ENCODE peak calls at places on chromosomes 1 and 21, in nine cellular contexts. W, S, C, V, B, D, Q, N and A are unnamed samples.

GRCh38 chr1:37926061-37926924 is 20.6 kb downstream of the INPP5B start:
- DNase-seq in W (no peak), S (no peak), C (no peak), V (no peak), B (no peak), D (no peak), Q (no peak), N (no peak), A (no peak)

GRCh38 chr1:243609698-243610097 is 240.3 kb downstream of the AKT3 start:
- DNase-seq in W (no peak), S (no peak), C (no peak), V (no peak), B (no peak), D (no peak), Q (no peak), N (no peak), A (no peak)

GRCh38 chr1:47178020-47178419 is 11.8 kb downstream of the PDZK1IP1 start:
- DNase-seq in W (no peak), S (no peak), C (no peak), V (no peak), B (no peak), D (peak; percentile 83), Q (no peak), N (no peak), A (no peak)

GRCh38 chr1:198678901-198679329 is 40.1 kb downstream of the PTPRC start:
- DNase-seq in W (no peak), S (no peak), C (no peak), V (peak; percentile 14), B (no peak), D (no peak), Q (no peak), N (no peak), A (no peak)

GRCh38 chr1:163528710-163529348 is 207.1 kb downstream of the NUF2 start:
- DNase-seq in W (peak; percentile 37), S (peak; percentile 7), C (peak; percentile 30), V (peak; percentile 16), B (no peak), D (no peak), Q (no peak), N (no peak), A (no peak)

GRCh38 chr1:14875781-14876564 is 277.5 kb downstream of the KAZN start:
- DNase-seq in W (no peak), S (no peak), C (no peak), V (no peak), B (no peak), D (no peak), Q (no peak), N (no peak), A (no peak)

GRCh38 chr1:37478451-37478871 is 4.1 kb downstream of the ZC3H12A start:
- DNase-seq in W (no peak), S (no peak), C (no peak), V (peak; percentile 24), B (no peak), D (no peak), Q (no peak), N (no peak), A (no peak)

GRCh38 chr21:35050348-35051286 is 1.5 kb upstream of the RUNX1 start:
- DNase-seq in W (peak; percentile 37), S (no peak), C (no peak), V (no peak), B (no peak), D (peak; percentile 66), Q (no peak), N (no peak), A (peak; percentile 77)

GRCh38 chr1:207076181-207076949 is 12.3 kb upstream of the C4BPB start:
- DNase-seq in W (peak; percentile 45), S (no peak), C (no peak), V (no peak), B (no peak), D (no peak), Q (no peak), N (no peak), A (no peak)

GRCh38 chr21:42147386-42148020 is 71.4 kb upstream of the ABCG1 start:
- DNase-seq in W (no peak), S (no peak), C (peak; percentile 6), V (no peak), B (no peak), D (no peak), Q (peak; percentile 40), N (no peak), A (peak; percentile 53)

GRCh38 chr1:32151319-32151787 is 28.1 kb upstream of the TXLNA start:
- DNase-seq in W (no peak), S (no peak), C (no peak), V (no peak), B (no peak), D (no peak), Q (no peak), N (no peak), A (no peak)

GRCh38 chr1:192732787-192733186 is 76.1 kb upstream of the RGS2 start:
- DNase-seq in W (no peak), S (peak; percentile 21), C (no peak), V (no peak), B (no peak), D (no peak), Q (no peak), N (no peak), A (no peak)

GRCh38 chr21:28671549-28672195 is 321.0 kb downstream of the LTN1 start:
- DNase-seq in W (no peak), S (no peak), C (no peak), V (no peak), B (no peak), D (no peak), Q (no peak), N (no peak), A (no peak)

GRCh38 chr1:226748306-226748705 is 9.2 kb upstream of the ITPKB start:
- DNase-seq in W (no peak), S (no peak), C (no peak), V (no peak), B (no peak), D (no peak), Q (no peak), N (no peak), A (no peak)

GRCh38 chr21:44955141-44955802 is 15.4 kb downstream of the SLX9 start:
- DNase-seq in W (no peak), S (no peak), C (no peak), V (no peak), B (no peak), D (no peak), Q (no peak), N (no peak), A (no peak)

GRCh38 chr1:161044908-161045748 is 649 bp downstream of the USF1 start:
- DNase-seq in W (peak; percentile 73), S (peak; percentile 79), C (peak; percentile 50), V (peak; percentile 82), B (no peak), D (no peak), Q (peak; percentile 84), N (peak; percentile 43), A (peak; percentile 87)

GRCh38 chr1:117015701-117016100 is 14.1 kb downstream of the CD101 start:
- DNase-seq in W (no peak), S (no peak), C (no peak), V (no peak), B (no peak), D (no peak), Q (no peak), N (no peak), A (no peak)

GRCh38 chr1:192544983-192545393 is 30.6 kb upstream of the RGS1 start:
- DNase-seq in W (no peak), S (no peak), C (no peak), V (no peak), B (no peak), D (no peak), Q (no peak), N (no peak), A (no peak)

GRCh38 chr1:217029311-217030157 is 306.3 kb upstream of the ESRRG start:
- DNase-seq in W (no peak), S (no peak), C (no peak), V (peak; percentile 37), B (no peak), D (peak; percentile 82), Q (no peak), N (peak; percentile 8), A (no peak)

DNA sequence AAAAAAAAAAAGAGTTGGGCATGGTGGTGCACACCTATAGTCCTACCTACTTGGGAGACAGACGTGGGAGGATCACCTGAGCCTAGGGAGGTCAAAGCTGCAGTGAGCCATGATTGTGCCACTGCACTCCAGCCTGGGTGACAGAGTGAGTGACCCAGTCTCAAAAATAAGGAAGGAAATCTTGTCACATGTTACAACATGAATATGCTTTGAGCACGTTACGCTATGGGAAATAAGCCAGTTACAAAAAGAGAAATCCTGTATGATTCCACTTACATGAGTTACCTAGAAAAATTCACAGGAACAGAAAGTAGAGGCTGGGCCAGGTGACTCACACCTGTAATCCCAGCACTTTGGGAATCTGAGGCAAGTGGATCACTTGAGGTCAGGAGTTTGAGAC is 6.7 kb upstream of the PADI6 start:
- DNase-seq in W (no peak), S (no peak), C (no peak), V (no peak), B (no peak), D (no peak), Q (no peak), N (no peak), A (no peak)
- TF ChIP-seq EP300 in W (no peak), S (no peak), C (no peak), V (no peak), B (no peak), D (no peak), Q (no peak), N (no peak), A (no peak)

GRCh38 chr1:158169105-158169504 is 11.6 kb upstream of the CD1D start:
- DNase-seq in W (no peak), S (no peak), C (no peak), V (no peak), B (no peak), D (no peak), Q (no peak), N (no peak), A (no peak)
- H3K27ac ChIP-seq in W (no peak overlapping the region), S (no peak overlapping the region), C (no peak overlapping the region), V (no peak overlapping the region), B (no peak overlapping the region), D (no peak overlapping the region), Q (no peak overlapping the region), N (no peak overlapping the region), A (no peak overlapping the region)

DNA sequence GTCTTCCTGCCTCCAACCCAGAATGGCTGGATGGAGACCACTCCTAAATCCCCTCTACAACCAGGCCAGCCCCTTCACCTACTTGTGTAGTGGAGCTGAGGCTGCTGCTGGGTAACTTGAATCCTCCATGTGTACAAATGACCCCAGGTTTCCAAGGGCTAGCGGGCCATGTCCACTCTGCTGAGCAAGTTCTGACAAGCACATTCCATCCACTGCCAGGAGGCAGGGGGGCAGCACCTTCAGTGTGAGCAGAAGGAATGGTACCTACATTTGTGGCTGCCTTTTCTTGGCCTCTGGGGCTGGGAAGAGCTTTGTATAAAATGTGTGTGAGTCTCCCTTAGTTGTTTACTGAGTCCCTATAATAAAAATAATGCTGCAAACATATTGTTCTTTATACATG is 14.5 kb downstream of the KIAA0040 start:
- DNase-seq in W (no peak), S (no peak), C (no peak), V (no peak), B (no peak), D (no peak), Q (no peak), N (no peak), A (no peak)
- TF ChIP-seq EP300 in W (no peak), S (no peak), C (no peak), V (no peak), B (no peak), D (no peak), Q (no peak), N (no peak), A (no peak)

DNA sequence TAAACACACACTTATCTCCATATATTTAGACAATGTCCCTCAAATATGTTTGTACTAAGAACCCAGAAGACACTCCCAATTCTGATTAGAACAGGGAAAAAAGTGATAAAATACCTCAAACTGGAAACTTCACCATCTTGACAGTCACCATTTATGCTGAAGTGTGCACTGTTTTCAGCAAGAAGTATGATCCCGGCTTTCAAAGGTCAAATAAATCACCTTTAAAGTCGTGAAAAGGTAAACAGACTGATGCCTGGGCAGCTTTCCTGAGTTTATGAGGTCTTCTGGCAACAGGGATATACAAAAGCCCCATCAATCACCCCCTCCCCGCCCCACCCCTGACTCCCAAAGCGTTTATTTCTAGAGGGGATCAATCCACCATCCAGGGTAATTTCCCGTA is 37.9 kb downstream of the HLX start:
- DNase-seq in W (no peak), S (no peak), C (no peak), V (no peak), B (no peak), D (no peak), Q (no peak), N (no peak), A (no peak)
- H3K27ac ChIP-seq in W (no peak overlapping the region), S (no peak overlapping the region), C (no peak overlapping the region), V (no peak overlapping the region), B (no peak overlapping the region), D (no peak overlapping the region), Q (no peak overlapping the region), N (no peak overlapping the region), A (peak overlapping the region; percentile 24)